ENCODE peak calls at places on chromosomes 13 and 19, in ten cellular contexts. F, Y, U, Q, P, K, D, V, M and W are unnamed samples.

GRCh38 chr19:1168877-1169791 is 4.9 kb downstream of the SBNO2 start:
- DNase-seq in P (no peak), F (peak), U (no peak), Q (no peak), Y (peak), M (peak), K (peak), V (no peak), D (peak), W (no peak)

GRCh38 chr13:20964904-20965303 is 62.4 kb upstream of the XPO4 start:
- DNase-seq in D (peak), V (no peak), U (no peak), Q (no peak), Y (peak), K (no peak), M (no peak), F (no peak), P (no peak), W (no peak)

GRCh38 chr19:3683405-3683865 is 16.8 kb downstream of the PIP5K1C start:
- DNase-seq in K (no peak), P (peak), F (peak), D (peak), U (no peak), M (no peak), Y (peak), Q (no peak), V (no peak), W (peak)

GRCh38 chr13:113411216-113412023 is 41.9 kb downstream of the ADPRHL1 start:
- DNase-seq in K (no peak), F (peak), U (no peak), M (peak), Y (peak), D (no peak), Q (peak), V (no peak), P (peak), W (no peak)

GRCh38 chr19:46471778-46472543 is 598 bp upstream of the PNMA8A start:
- DNase-seq in M (no peak), P (no peak), Y (peak), F (no peak), V (no peak), Q (no peak), K (no peak), D (no peak), U (no peak), W (no peak)

GRCh38 chr19:4373601-4374441 is 26.5 kb downstream of the SH3GL1 start:
- DNase-seq in Q (peak), V (no peak), P (peak), K (peak), M (peak), D (no peak), Y (peak), F (no peak), U (no peak), W (peak)

GRCh38 chr19:33299061-33299665 is 3.2 kb downstream of the CEBPA start:
- DNase-seq in D (no peak), Y (no peak), F (no peak), K (no peak), P (no peak), M (no peak), V (no peak), U (no peak), Q (no peak), W (no peak)

GRCh38 chr13:114043421-114044053 is 69.7 kb upstream of the C13orf46 start:
- DNase-seq in F (peak), Q (no peak), M (peak), P (peak), K (peak), D (peak), Y (peak), U (peak), V (no peak), W (peak)

GRCh38 chr13:98930014-98930625 is 47.7 kb downstream of the DOCK9 start:
- DNase-seq in Y (no peak), P (no peak), V (no peak), Q (no peak), K (no peak), D (no peak), U (no peak), F (no peak), M (no peak), W (no peak)

GRCh38 chr13:98575009-98575866 is 1.7 kb downstream of the STK24 start:
- DNase-seq in V (no peak), F (peak), U (peak), D (peak), K (no peak), M (peak), Q (no peak), Y (peak), P (no peak), W (no peak)

GRCh38 chr13:86601351-86601750 is 802.1 kb upstream of the SLITRK6 start:
- DNase-seq in D (no peak), F (peak), U (no peak), V (no peak), Y (no peak), Q (no peak), P (no peak), K (no peak), M (peak), W (no peak)

GRCh38 chr13:106567421-106568224 is at the start of gene ARGLU1:
- DNase-seq in Q (peak), Y (peak), V (peak), P (peak), K (peak), M (peak), F (peak), U (peak), D (peak), W (peak)

GRCh38 chr19:3986260-3987041 is 1.2 kb upstream of the EEF2 start:
- DNase-seq in K (peak), M (peak), U (peak), V (peak), D (no peak), Q (no peak), P (peak), Y (peak), F (peak), W (peak)

GRCh38 chr13:98775844-98776598 is 23.5 kb upstream of the SLC15A1 start:
- DNase-seq in F (peak), V (no peak), D (peak), P (no peak), K (no peak), Y (peak), M (peak), Q (no peak), U (no peak), W (no peak)

GRCh38 chr19:41799444-41800000 is 3.1 kb downstream of the CEACAM3 start:
- DNase-seq in V (no peak), F (no peak), P (no peak), U (no peak), Q (no peak), Y (no peak), D (no peak), K (no peak), M (no peak), W (no peak)

GRCh38 chr19:4362038-4362828 is 18.9 kb downstream of the MPND start:
- DNase-seq in K (no peak), V (no peak), Q (no peak), M (no peak), U (no peak), D (no peak), Y (no peak), P (no peak), F (no peak), W (no peak)

GRCh38 chr13:96680898-96681297 is 313.4 kb downstream of the OXGR1 start:
- DNase-seq in Q (no peak), K (no peak), M (no peak), D (no peak), F (no peak), V (no peak), U (no peak), Y (no peak), P (no peak), W (no peak)

DNA sequence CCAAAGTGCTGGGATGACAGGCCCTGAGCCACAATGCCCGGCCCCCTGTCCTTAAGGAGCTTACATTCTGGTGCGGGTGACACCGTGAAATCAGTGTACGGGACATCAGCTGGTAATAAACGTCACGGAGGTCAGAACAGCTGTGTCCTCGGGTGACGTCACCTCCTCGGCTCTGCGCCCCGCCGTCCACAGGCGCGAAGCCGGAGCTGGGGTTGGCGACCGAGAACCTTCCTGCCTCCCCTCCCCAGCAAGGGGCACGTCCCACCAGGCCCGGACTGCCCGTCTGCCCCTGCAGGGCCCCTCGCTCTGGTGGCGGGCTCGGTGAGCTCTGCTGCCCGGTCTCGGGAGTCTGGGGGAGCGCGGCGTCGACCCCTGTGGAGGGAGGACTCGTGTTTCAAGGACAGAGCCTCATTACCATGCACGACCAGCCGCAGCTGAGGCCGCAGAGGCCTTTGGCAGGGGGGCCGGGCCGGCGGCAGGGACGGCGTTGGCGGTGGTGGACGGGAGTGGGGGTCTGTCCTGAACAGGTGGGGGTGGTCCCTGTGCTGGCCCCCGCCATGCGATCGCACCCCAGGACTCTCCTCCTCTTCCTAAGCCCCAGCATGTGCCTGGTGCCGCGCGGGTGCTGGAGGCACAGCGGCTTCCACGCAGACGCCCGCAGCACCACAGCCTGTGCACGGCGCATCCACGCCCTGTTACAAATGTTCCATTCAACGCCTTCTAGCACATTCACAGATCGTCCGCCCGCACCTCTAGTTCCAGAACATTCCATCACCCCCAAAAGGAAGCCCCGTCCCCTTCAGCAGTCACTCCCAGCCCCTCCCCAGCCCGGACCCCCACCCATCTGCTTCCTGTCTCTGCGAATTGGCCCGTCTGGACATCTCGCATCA is 5.4 kb downstream of the LINGO3 start:
- DNase-seq in P (peak), U (no peak), K (peak), Y (peak), V (no peak), M (peak), F (peak), D (peak), Q (no peak), W (no peak)
- H3K4me3 ChIP-seq in P (no peak), U (no peak), K (no peak), Y (no peak), V (no peak), M (no peak), F (no peak), D (no peak), Q (no peak), W (no peak)

DNA sequence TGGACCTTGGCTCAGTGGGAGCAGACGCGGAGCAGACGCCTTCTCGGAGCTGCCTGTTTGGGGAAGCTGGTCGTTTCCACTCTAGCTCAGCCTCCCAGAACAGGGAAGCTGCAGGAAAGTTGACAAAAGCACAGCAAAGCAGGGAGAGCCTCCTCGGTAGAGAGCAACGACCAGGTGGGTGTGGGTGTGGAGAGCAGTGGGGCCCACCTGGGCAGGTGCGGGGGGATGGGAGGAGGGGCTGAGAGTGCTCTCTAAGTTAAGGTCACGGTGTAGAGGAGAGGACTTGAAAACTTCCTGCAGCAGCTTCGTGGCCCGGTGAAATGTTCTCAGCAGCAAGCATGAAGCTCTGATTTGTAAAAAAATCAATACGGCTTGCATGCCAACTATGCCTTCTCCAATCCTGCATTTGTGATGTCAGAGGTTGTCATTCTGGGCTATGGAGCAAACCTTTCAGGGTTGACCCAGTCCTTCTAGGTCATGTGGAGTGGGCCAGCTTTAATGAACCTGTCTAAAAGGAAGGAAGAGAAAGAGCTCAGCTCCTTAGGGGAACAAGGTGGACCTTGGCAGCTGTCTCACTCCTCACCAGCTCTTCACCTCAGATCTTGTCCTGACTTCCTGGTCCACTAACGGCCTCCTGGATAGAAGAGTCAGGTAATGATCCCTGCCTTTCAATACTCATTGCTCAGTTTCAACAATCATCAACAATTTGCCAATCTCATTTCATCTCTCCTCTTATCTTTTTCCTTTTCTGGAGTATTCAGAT is 85.8 kb upstream of the UBL3 start:
- DNase-seq in Q (no peak), D (no peak), Y (no peak), K (no peak), P (no peak), F (no peak), V (no peak), M (no peak), U (no peak), W (peak)
- H3K4me3 ChIP-seq in Q (no peak), D (no peak), Y (no peak), K (no peak), P (peak), F (no peak), V (peak), M (no peak), U (no peak), W (peak)

DNA sequence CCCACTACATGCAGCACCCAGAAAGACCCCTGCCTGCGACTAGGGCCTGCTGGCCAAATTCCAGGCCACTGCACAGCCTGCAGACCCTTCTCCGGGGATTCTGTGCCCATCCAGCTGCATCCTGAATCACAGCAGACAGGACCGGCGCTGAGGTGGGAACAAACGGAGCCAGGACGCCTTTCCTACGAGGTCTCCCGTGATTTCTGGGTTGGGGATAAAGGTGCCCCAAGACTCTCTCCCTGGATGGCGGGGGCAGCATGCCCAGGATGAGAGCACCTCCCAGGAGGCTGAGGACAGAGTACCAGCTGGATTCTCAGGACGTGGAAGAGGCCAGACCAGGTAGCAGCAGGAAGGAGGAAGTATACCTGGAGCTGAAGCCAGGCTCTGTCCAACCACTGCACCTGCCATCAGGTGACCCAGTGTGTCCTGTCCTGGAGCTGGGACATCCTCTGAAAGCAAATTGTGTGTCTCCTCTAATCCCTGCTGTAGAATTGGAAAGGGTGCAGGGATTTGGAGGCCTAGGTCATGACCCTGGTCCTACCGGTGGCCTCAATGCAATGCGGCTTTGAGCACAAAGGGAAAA is 3.4 kb upstream of the FUT5 start:
- DNase-seq in Y (no peak), Q (no peak), M (no peak), U (no peak), P (no peak), V (no peak), F (no peak), D (no peak), K (no peak), W (no peak)
- H3K4me3 ChIP-seq in Y (no peak), Q (no peak), M (no peak), U (no peak), P (no peak), V (no peak), F (no peak), D (no peak), K (no peak), W (no peak)

GRCh38 chr19:29668746-29669609 is 3.7 kb downstream of the PLEKHF1 start:
- DNase-seq in P (no peak), Y (no peak), Q (no peak), M (no peak), F (no peak), K (no peak), D (no peak), V (no peak), U (no peak), W (no peak)
- H3K4me3 ChIP-seq in P (peak), Y (no peak), Q (no peak), M (no peak), F (no peak), K (no peak), D (no peak), V (peak), U (no peak), W (peak)

GRCh38 chr13:23570931-23571330 is 719 bp downstream of the TNFRSF19 start:
- DNase-seq in P (no peak), K (no peak), U (no peak), Y (peak), D (no peak), F (peak), V (no peak), Q (no peak), M (peak), W (peak)
- H3K4me3 ChIP-seq in P (peak), K (no peak), U (no peak), Y (no peak), D (no peak), F (peak), V (no peak), Q (peak), M (peak), W (peak)

GRCh38 chr13:109468123-109468522 is 318.3 kb downstream of the IRS2 start:
- DNase-seq in D (no peak), M (no peak), K (no peak), P (no peak), V (no peak), Q (no peak), U (no peak), Y (no peak), F (no peak), W (no peak)

DNA sequence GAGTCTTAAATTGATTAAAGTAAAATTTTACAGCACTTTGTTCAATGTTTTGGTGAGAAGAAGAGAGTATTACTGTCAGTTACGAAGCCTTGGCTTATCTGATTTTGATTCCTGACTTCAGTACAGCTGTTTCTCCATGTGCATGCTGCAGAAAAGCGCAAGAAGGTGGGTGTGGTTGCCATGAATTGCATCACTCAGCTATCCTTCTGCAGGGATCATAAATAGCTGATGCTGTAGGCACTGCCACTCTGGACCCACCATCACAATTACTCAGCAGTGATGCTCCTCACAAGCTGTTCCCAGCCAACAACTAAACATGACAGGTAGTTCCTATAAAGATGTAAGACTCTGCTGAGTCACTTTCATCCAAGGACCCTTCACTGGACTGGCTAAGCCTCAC is 321.2 kb downstream of the IRS2 start:
- DNase-seq in F (no peak), M (peak), V (no peak), P (no peak), K (no peak), Y (peak), U (no peak), D (no peak), Q (peak), W (no peak)
- H3K4me3 ChIP-seq in F (no peak), M (no peak), V (no peak), P (no peak), K (no peak), Y (no peak), U (no peak), D (no peak), Q (no peak), W (no peak)